ENCODE peak calls at places on chromosomes 16 and 17, in six cellular contexts. Q is fibroblast of lung, T is ascending aorta, M is A549, A is left ventricle myocardium inferior, O is tibial artery. E is an unnamed sample. For H3K4me1, the result is how much of the 10 kb centered on the place peaks cover.

GRCh38 chr16:8583199-8583598 is 7.1 kb downstream of the TMEM114 start:
- DNase-seq in Q (peak), T (no peak), M (no peak), A (no peak), O (no peak), E (no peak)

GRCh38 chr16:30691907-30692306 is 7.1 kb upstream of the SRCAP start:
- DNase-seq in Q (no peak), T (no peak), M (no peak), A (no peak), O (no peak), E (no peak)

GRCh38 chr17:41811549-41812175 is at the start of gene P3H4:
- DNase-seq in Q (peak), T (no peak), M (peak), A (peak), O (peak), E (peak)

GRCh38 chr16:78668393-78668792 is 568.9 kb downstream of the WWOX start:
- DNase-seq in Q (no peak), T (no peak), M (no peak), A (no peak), O (no peak), E (peak)

GRCh38 chr17:5821813-5822212 is 237.5 kb upstream of the NLRP1 start:
- DNase-seq in Q (no peak), T (no peak), M (no peak), A (no peak), O (peak), E (no peak)

GRCh38 chr17:44278006-44278405 is 10.1 kb upstream of the SLC4A1 start:
- DNase-seq in Q (no peak), T (no peak), M (no peak), A (no peak), O (no peak), E (no peak)

GRCh38 chr17:66715745-66716156 is 119.2 kb upstream of the CACNG5 start:
- DNase-seq in Q (peak), T (no peak), M (peak), A (no peak), O (no peak), E (peak)

GRCh38 chr17:48462946-48463345 is 32.9 kb upstream of the SKAP1 start:
- DNase-seq in Q (no peak), T (no peak), M (no peak), A (no peak), O (no peak), E (no peak)

GRCh38 chr16:88531346-88531745 is 38.9 kb upstream of the ZC3H18 start:
- DNase-seq in Q (no peak), T (no peak), M (no peak), A (no peak), O (no peak), E (no peak)

GRCh38 chr17:49859991-49860953 is 12.4 kb upstream of the TAC4 start:
- DNase-seq in Q (no peak), T (no peak), M (no peak), A (no peak), O (no peak), E (peak)

GRCh38 chr16:1105888-1106620 is 10.0 kb upstream of the C1QTNF8 start:
- DNase-seq in Q (peak), T (no peak), M (peak), A (peak), O (peak), E (peak)

GRCh38 chr17:19327039-19327776 is 35.3 kb downstream of the B9D1 start:
- DNase-seq in Q (peak), T (peak), M (peak), A (no peak), O (peak), E (no peak)

GRCh38 chr17:58329035-58329807 is 626 bp upstream of the TSPOAP1 start:
- DNase-seq in Q (no peak), T (peak), M (no peak), A (peak), O (no peak), E (no peak)

GRCh38 chr16:53908731-53909130 is 204.8 kb downstream of the FTO start:
- DNase-seq in Q (peak), T (no peak), M (no peak), A (no peak), O (no peak), E (no peak)

GRCh38 chr17:44113382-44113781 is 10.1 kb downstream of the HDAC5 start:
- DNase-seq in Q (no peak), T (no peak), M (no peak), A (no peak), O (no peak), E (peak)

GRCh38 chr16:67397451-67397801 is 4.1 kb upstream of the TPPP3 start:
- DNase-seq in Q (no peak), T (no peak), M (no peak), A (peak), O (no peak), E (no peak)

GRCh38 chr17:79942591-79943353 is 92.9 kb downstream of the TBC1D16 start:
- DNase-seq in Q (peak), T (peak), M (no peak), A (peak), O (peak), E (peak)

GRCh38 chr16:74942977-74943918 is 41.7 kb downstream of the WDR59 start:
- DNase-seq in Q (no peak), T (no peak), M (no peak), A (no peak), O (peak), E (peak)

GRCh38 chr17:59365383-59365981 is 34.0 kb downstream of the YPEL2 start:
- DNase-seq in Q (no peak), T (no peak), M (no peak), A (no peak), O (peak), E (peak)

GRCh38 chr17:73170324-73170723 is 5.5 kb downstream of the SSTR2 start:
- DNase-seq in Q (no peak), T (no peak), M (no peak), A (no peak), O (no peak), E (peak)

GRCh38 chr17:9057310-9057709 is 36.0 kb downstream of the NTN1 start:
- DNase-seq in Q (no peak), T (no peak), M (no peak), A (no peak), O (peak), E (peak)

GRCh38 chr16:30850246-30850645 is 43.6 kb downstream of the BCL7C start:
- DNase-seq in Q (no peak), T (no peak), M (no peak), A (no peak), O (no peak), E (no peak)

GRCh38 chr16:89037261-89038152 is 56.1 kb upstream of the ACSF3 start:
- DNase-seq in Q (peak), T (no peak), M (peak), A (no peak), O (no peak), E (peak)

GRCh38 chr16:10242916-10243315 is 60.7 kb upstream of the GRIN2A start:
- DNase-seq in Q (no peak), T (no peak), M (no peak), A (no peak), O (no peak), E (no peak)

GRCh38 chr16:12162151-12162559 is 185.6 kb downstream of the SNX29 start:
- DNase-seq in Q (peak), T (no peak), M (no peak), A (no peak), O (no peak), E (no peak)

GRCh38 chr16:53052519-53053501 is at the start of gene CHD9NB:
- DNase-seq in Q (peak), T (no peak), M (peak), A (no peak), O (no peak), E (peak)

GRCh38 chr16:4435668-4436067 is 10.0 kb downstream of the DNAJA3 start:
- DNase-seq in Q (peak), T (no peak), M (no peak), A (no peak), O (no peak), E (no peak)

GRCh38 chr17:56898874-56899273 is 15.0 kb downstream of the TRIM25 start:
- DNase-seq in Q (no peak), T (no peak), M (no peak), A (no peak), O (peak), E (peak)

GRCh38 chr17:9928601-9929341 is 23.7 kb upstream of the RCVRN start:
- DNase-seq in Q (peak), T (no peak), M (peak), A (no peak), O (no peak), E (peak)

GRCh38 chr16:48676836-48677235 is 66.9 kb upstream of the N4BP1 start:
- DNase-seq in Q (peak), T (no peak), M (no peak), A (no peak), O (no peak), E (no peak)

GRCh38 chr16:16150117-16150877 is 73.0 kb downstream of the ABCC6 start:
- DNase-seq in Q (peak), T (no peak), M (no peak), A (peak), O (peak), E (peak)

GRCh38 chr17:77049440-77049839 is 91.3 kb upstream of the SEC14L1 start:
- DNase-seq in Q (no peak), T (no peak), M (no peak), A (no peak), O (no peak), E (no peak)

GRCh38 chr17:72305964-72306551 is 185.2 kb downstream of the SOX9 start:
- DNase-seq in Q (peak), T (no peak), M (no peak), A (peak), O (no peak), E (no peak)

GRCh38 chr16:54150861-54151260 is 135.7 kb downstream of the IRX3 start:
- DNase-seq in Q (no peak), T (no peak), M (no peak), A (no peak), O (no peak), E (no peak)

GRCh38 chr17:73695035-73695738 is 50.9 kb upstream of the SDK2 start:
- DNase-seq in Q (no peak), T (no peak), M (no peak), A (no peak), O (no peak), E (peak)

GRCh38 chr17:7852919-7853692 is 1.8 kb upstream of the TMEM88 start:
- DNase-seq in Q (no peak), T (no peak), M (no peak), A (no peak), O (peak), E (peak)

GRCh38 chr17:17851603-17852002 is 14.8 kb upstream of the SREBF1 start:
- DNase-seq in Q (no peak), T (no peak), M (no peak), A (no peak), O (no peak), E (no peak)
- H3K4me1 ChIP-seq in Q (under half), T (under half), M (under half), A (half or more), O (half or more), E (under half)

GRCh38 chr17:21204923-21205322 is 9.0 kb downstream of the TMEM11 start:
- DNase-seq in Q (no peak), T (no peak), M (no peak), A (no peak), O (no peak), E (peak)
- H3K27ac ChIP-seq in Q (peak), T (no peak), M (no peak), A (no peak), O (peak), E (no peak)

DNA sequence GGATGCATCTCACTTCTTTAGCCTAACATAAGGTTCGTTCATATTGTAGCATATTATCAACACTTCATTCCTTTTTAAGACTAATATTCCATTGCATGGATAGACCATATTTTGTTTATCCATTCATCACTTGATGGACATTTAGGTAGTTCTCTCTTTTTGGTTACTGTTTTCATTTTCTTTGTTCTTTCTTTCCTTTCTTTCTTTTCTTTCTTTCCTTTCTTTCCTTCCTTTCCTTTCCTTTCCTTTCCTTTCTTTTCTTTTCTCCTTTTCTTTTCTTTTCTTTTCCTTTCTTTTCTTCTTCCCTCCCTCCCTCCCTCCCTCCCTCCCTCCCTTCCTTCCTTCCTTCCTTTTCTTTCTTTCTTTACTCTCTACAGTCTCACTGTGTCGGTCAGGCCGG is 24.2 kb downstream of the PLCG2 start:
- DNase-seq in Q (no peak), T (no peak), M (no peak), A (no peak), O (no peak), E (no peak)
- H3K4me1 ChIP-seq in Q (under half), T (under half), M (under half), A (under half), O (under half), E (under half)

DNA sequence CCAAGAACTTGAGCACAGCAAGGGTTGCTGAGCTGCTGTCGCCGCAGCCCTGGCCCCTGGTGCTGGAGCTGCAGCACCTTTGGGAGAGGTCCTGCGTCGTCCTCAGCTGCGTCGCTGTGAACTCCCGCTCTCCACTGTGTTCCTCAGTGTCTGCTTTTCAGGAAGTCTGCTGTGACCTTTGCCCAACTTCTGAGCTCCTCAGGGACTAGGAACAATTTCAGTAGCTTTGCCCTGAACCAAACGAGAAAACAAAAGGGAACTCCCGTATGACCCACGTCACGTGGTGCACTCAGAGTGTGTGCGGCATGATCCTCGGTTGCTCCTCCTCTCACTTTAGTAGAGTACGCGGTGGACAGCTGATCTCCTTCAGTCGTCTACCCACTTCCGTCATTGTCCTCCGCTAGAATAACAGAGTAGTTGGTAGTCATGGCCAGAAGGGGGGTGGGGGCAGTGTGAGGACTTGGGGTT is 44.2 kb downstream of the WDR45B start:
- DNase-seq in Q (peak), T (peak), M (no peak), A (peak), O (peak), E (no peak)
- H3K27ac ChIP-seq in Q (no peak), T (no peak), M (no peak), A (peak), O (no peak), E (no peak)

DNA sequence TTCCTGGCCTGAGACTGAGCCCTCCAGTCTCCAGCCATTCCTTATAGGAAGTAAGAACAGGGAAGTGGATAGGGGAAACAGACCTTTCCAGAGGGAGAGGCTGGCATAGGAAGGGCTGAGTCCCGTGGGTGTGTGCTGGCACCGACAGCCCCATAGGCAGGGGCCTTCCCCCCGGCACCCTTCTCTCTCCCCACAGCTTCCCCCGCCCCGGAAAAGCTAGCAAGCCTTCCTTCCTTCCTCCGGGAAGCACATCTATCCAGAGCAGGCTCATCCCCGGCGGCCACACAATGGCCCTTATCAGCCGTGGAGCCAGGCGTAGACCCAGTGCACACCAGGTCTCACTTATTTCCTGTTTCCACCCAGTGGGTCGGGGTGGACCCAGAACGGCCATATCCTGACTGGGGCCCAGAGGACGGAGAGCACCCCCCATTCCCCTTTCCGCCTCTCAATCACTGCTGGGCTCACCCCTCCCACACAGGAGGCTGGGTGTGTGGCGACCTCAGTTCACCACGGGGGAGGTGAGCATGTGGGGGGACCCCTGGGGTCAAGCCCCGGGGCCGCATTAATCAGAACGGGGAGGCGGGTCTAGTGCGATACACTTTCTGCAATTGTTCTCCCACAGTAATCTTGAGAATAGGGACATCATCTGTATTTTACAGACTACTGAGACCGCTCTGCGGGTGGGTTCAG is 950 bp upstream of the MYO1C start:
- DNase-seq in Q (no peak), T (no peak), M (no peak), A (peak), O (no peak), E (no peak)
- H3K4me1 ChIP-seq in Q (under half), T (half or more), M (under half), A (half or more), O (half or more), E (under half)

DNA sequence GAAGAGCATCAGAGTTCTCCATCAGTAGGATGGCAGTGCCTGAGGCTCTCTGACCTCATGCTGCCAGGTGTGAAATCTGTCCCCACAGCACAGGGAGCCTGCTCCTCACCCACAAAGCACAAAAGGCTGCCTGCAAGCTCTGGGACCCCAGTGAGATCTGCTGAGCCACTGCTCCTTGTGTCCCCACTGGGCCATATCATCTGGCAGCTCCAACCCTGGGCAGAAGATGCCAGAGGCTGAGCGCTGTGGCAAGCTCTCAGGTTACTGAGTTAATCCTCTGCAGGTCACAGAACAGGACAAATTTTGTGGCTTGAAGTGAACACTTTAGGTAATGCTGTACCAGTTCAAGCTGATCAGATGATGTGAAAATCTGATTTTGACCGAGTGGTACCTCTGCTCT is 26.7 kb upstream of the ERN1 start:
- DNase-seq in Q (no peak), T (no peak), M (no peak), A (no peak), O (no peak), E (peak)
- H3K27ac ChIP-seq in Q (no peak), T (no peak), M (no peak), A (peak), O (peak), E (no peak)

GRCh38 chr16:17358846-17359245 is 111.9 kb downstream of the XYLT1 start:
- DNase-seq in Q (no peak), T (no peak), M (no peak), A (no peak), O (no peak), E (no peak)
- H3K4me1 ChIP-seq in Q (under half), T (under half), M (under half), A (under half), O (under half), E (under half)

E was measured in endodermal cell.